ENCODE peak calls at places on chromosomes 7 and 10, in seven cellular contexts. R is heart right ventricle; C is uterus; A is hepatocyte; B is effector memory CD4-positive, alpha-beta T cell; V is mesendoderm; F is tibial artery. M is an unnamed sample.
A peak's percentile ranks its signal among the peaks of the same experiment; 100 is the strongest.

GRCh38 chr7:2970307-2970664 is 73.4 kb downstream of the CARD11 start:
- DNase-seq in R (no peak), C (no peak), A (no peak), B (no peak), V (no peak), F (no peak), M (no peak)

GRCh38 chr7:77831481-77831880 is 32.9 kb downstream of the PHTF2 start:
- DNase-seq in R (no peak), C (no peak), A (no peak), B (no peak), V (no peak), F (no peak), M (no peak)

GRCh38 chr10:34098817-34099567 is 716.1 kb downstream of the PARD3 start:
- DNase-seq in R (no peak), C (no peak), A (no peak), B (no peak), V (no peak), F (no peak), M (no peak)

GRCh38 chr7:104956753-104957450 is 57.1 kb upstream of the KMT2E start:
- DNase-seq in R (no peak), C (no peak), A (no peak), B (no peak), V (no peak), F (no peak), M (peak; percentile 61)

GRCh38 chr10:88557659-88558058 is 25.5 kb downstream of the RNLS start:
- DNase-seq in R (no peak), C (no peak), A (no peak), B (no peak), V (no peak), F (no peak), M (no peak)

GRCh38 chr7:86926732-86927131 is 132.7 kb downstream of the ELAPOR2 start:
- DNase-seq in R (no peak), C (peak; percentile 22), A (peak; percentile 71), B (peak; percentile 12), V (peak; percentile 69), F (no peak), M (no peak)

GRCh38 chr7:150941983-150942590 is 36.0 kb downstream of the KCNH2 start:
- DNase-seq in R (peak; percentile 66), C (peak; percentile 35), A (peak; percentile 5), B (peak; percentile 31), V (peak; percentile 28), F (no peak), M (peak; percentile 29)

GRCh38 chr10:45040921-45041320 is 40.2 kb downstream of the ZNF22 start:
- DNase-seq in R (no peak), C (no peak), A (no peak), B (no peak), V (peak; percentile 28), F (no peak), M (no peak)

GRCh38 chr10:80412521-80412920 is 4.2 kb downstream of the PRXL2A start:
- DNase-seq in R (no peak), C (no peak), A (no peak), B (no peak), V (no peak), F (no peak), M (no peak)

GRCh38 chr7:42939457-42940240 is 7.5 kb downstream of the MRPL32 start:
- DNase-seq in R (no peak), C (no peak), A (no peak), B (no peak), V (no peak), F (no peak), M (no peak)

GRCh38 chr10:1724921-1725320 is 12.4 kb downstream of the ADARB2 start:
- DNase-seq in R (no peak), C (no peak), A (no peak), B (no peak), V (no peak), F (no peak), M (no peak)

GRCh38 chr7:98870071-98870651 is 347 bp upstream of the TMEM130 start:
- DNase-seq in R (peak; percentile 38), C (peak; percentile 20), A (peak; percentile 67), B (peak; percentile 50), V (peak; percentile 60), F (peak; percentile 33), M (peak; percentile 65)

DNA sequence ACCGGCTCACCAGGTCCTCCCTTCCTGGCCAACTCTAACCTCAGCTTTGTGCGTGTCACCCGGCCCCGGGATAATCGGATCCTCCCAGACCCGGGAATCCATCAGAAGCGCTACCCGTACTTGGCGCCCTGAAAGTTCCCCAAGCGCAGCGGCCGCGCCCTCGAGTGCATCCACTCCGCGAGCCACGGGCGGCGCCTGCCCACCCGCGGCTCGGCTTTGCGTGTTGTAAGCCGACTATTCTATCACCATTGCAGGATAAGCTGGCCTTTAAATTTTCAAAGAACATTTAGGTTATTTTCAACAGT is 35.7 kb upstream of the EBLN1 start:
- DNase-seq in R (peak; percentile 61), C (no peak), A (no peak), B (peak; percentile 15), V (peak; percentile 60), F (peak; percentile 42), M (peak; percentile 15)
- H3K4me3 ChIP-seq in R (peak overlapping the region; percentile 78), C (peak overlapping the region; percentile 38), A (no peak overlapping the region), B (peak overlapping the region; percentile 90), V (no peak overlapping the region), F (peak overlapping the region; percentile 89), M (peak overlapping the region; percentile 66)

DNA sequence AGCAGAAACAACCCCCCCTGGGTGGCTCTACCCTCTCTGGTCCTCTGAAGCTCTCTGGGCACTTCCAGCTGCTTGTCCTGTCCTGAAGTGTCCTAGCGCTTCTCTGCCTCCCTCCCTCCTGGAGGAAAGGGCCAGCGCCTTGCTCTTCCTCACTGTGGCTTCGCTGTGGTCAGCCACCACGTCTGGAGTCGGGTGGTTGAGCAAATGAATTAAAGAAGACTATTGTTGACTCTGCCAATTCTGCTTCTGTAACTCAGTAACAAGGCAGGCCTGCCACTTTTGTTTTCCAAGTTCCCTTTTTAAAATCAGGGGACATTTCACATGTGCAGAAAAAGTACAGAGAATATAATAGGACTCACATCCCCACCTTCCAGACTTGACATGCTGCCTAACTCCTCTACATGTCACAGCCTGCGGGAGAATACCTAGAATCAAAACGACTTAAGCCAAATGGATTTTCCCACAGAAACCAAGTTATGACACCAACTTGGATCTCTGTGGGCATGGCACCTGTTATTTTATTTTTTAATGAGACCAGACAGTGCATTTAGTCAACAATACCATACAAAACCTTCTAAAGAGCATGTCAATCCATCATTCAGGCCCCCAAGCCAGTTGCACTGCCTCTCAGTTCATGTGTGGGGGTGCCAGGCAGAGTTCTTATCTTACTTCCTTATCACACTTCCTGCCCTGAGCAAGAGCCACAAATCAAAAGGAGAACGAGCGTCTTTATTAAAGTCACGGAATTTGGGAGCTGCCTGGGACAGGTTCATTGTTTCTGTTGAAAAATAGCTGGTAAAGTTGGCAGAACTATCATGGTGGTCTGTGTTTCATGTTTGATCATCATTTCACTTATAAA is 6.8 kb downstream of the FFAR4 start:
- DNase-seq in R (peak; percentile 12), C (no peak), A (no peak), B (no peak), V (no peak), F (peak; percentile 58), M (no peak)
- H3K27ac ChIP-seq in R (no peak overlapping the region), C (no peak overlapping the region), A (no peak overlapping the region), B (no peak overlapping the region), V (no peak overlapping the region), F (no peak overlapping the region), M (no peak overlapping the region)

GRCh38 chr7:20113423-20114027 is 103.7 kb downstream of the MACC1 start:
- DNase-seq in R (no peak), C (no peak), A (no peak), B (no peak), V (no peak), F (no peak), M (no peak)
- H3K4me1 ChIP-seq in R (no peaks in the 10 kb centered on the region), C (no peaks in the 10 kb centered on the region), A (peaks cover 8% of the 10 kb centered on the region), B (no peaks in the 10 kb centered on the region), V (peaks cover 6% of the 10 kb centered on the region), F (no peaks in the 10 kb centered on the region), M (no peaks in the 10 kb centered on the region)

DNA sequence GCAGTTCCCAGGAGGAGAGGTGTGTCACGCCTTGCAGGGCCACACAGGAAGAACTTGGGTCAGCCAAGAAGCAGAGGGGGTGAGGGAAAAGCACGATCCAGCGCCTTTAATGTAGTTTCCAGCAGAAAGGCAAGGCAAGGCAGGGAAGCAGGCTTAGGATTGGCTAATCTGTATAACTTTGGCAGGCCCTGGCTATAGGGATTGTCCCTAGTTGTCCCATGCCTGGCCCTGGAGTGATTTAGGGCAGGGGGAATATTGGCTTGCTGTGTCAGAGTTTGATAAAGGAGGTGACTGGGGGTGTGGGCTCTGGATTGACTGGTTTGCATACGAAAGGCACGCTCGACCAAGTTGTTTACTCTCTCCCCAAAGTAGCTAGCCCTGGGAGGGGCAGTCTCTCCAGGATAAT is 44.6 kb downstream of the RBM28 start:
- DNase-seq in R (no peak), C (no peak), A (no peak), B (no peak), V (peak; percentile 37), F (no peak), M (no peak)
- H3K4me3 ChIP-seq in R (no peak overlapping the region), C (no peak overlapping the region), A (no peak overlapping the region), B (no peak overlapping the region), V (no peak overlapping the region), F (no peak overlapping the region), M (no peak overlapping the region)